ENCODE peak calls at places on chromosomes 16 and 17, in four cellular contexts. O, E, H and L are unnamed samples.

GRCh38 chr17:9346296-9346926 is 229.2 kb downstream of the STX8 start:
- DNase-seq in O (no peak), E (no peak), H (no peak), L (no peak)

GRCh38 chr16:2829501-2830354 is at the start of gene ZG16B:
- DNase-seq in O (no peak), E (no peak), H (no peak), L (no peak)

GRCh38 chr17:44940321-44940720 is 7.3 kb downstream of the KIF18B start:
- DNase-seq in O (no peak), E (no peak), H (no peak), L (no peak)

GRCh38 chr16:85681255-85681654 is 7.5 kb downstream of the GINS2 start:
- DNase-seq in O (no peak), E (no peak), H (no peak), L (no peak)

GRCh38 chr17:43966276-43966675 is 12.5 kb upstream of the PYY start:
- DNase-seq in O (no peak), E (no peak), H (no peak), L (no peak)

GRCh38 chr16:57609541-57610401 is 18.7 kb upstream of the ADGRG1 start:
- DNase-seq in O (no peak), E (peak; percentile 66), H (peak; percentile 65), L (peak; percentile 61)

GRCh38 chr16:28193530-28194423 is 18.0 kb downstream of the XPO6 start:
- DNase-seq in O (no peak), E (no peak), H (no peak), L (no peak)

GRCh38 chr17:13106171-13106570 is 88.3 kb upstream of the ELAC2 start:
- DNase-seq in O (no peak), E (no peak), H (no peak), L (no peak)

GRCh38 chr16:25093208-25094061 is 18.1 kb upstream of the LCMT1 start:
- DNase-seq in O (no peak), E (peak; percentile 5), H (no peak), L (no peak)

GRCh38 chr16:1167276-1168107 is 14.6 kb downstream of the CACNA1H start:
- DNase-seq in O (no peak), E (peak; percentile 16), H (no peak), L (peak; percentile 50)

GRCh38 chr17:27384721-27385120 is 71.5 kb upstream of the KSR1 start:
- DNase-seq in O (no peak), E (no peak), H (no peak), L (no peak)

GRCh38 chr16:2779978-2780898 is 3.2 kb upstream of the ELOB start:
- DNase-seq in O (no peak), E (no peak), H (no peak), L (no peak)

GRCh38 chr16:29820730-29821662 is 734 bp downstream of the MVP start:
- DNase-seq in O (no peak), E (no peak), H (peak; percentile 37), L (no peak)

GRCh38 chr17:7001562-7001961 is 5.7 kb downstream of the ALOX12 start:
- DNase-seq in O (no peak), E (no peak), H (no peak), L (no peak)

GRCh38 chr16:31876955-31877828 is 3.6 kb downstream of the ZNF267 start:
- DNase-seq in O (no peak), E (peak; percentile 65), H (no peak), L (no peak)

GRCh38 chr17:28416703-28417311 is 10.8 kb upstream of the SLC46A1 start:
- DNase-seq in O (peak; percentile 65), E (peak; percentile 66), H (no peak), L (no peak)

GRCh38 chr16:25950586-25951201 is 258.9 kb downstream of the HS3ST4 start:
- DNase-seq in O (no peak), E (no peak), H (no peak), L (no peak)

GRCh38 chr16:11155284-11155806 is 100.7 kb downstream of the SOCS1 start:
- DNase-seq in O (no peak), E (no peak), H (no peak), L (no peak)